ENCODE peak calls at places on chromosome 16, in five cellular contexts. G, U, I, C and X are unnamed samples.

GRCh38 chr16:85819711-85820110 is 20.2 kb downstream of the COX4I1 start:
- DNase-seq in U (no peak), I (no peak), C (no peak), G (no peak), X (no peak)

GRCh38 chr16:87384162-87384999 is 805 bp upstream of the FBXO31 start:
- DNase-seq in G (peak), C (peak), U (peak), I (no peak), X (no peak)

GRCh38 chr16:28538733-28539596 is at the start of gene NUPR1:
- DNase-seq in I (peak), U (no peak), G (no peak), C (peak), X (no peak)

GRCh38 chr16:31301708-31302400 is 42.1 kb downstream of the ITGAM start:
- DNase-seq in C (no peak), G (no peak), U (no peak), I (no peak), X (no peak)

GRCh38 chr16:89931305-89931896 is 8.3 kb downstream of the TUBB3 start:
- DNase-seq in U (no peak), C (no peak), I (no peak), G (no peak), X (no peak)

GRCh38 chr16:12211870-12212690 is 235.5 kb downstream of the SNX29 start:
- DNase-seq in G (no peak), I (no peak), U (no peak), C (no peak), X (no peak)

GRCh38 chr16:14667347-14668266 is 26.5 kb downstream of the PLA2G10 start:
- DNase-seq in C (peak), U (no peak), I (no peak), G (no peak), X (no peak)

GRCh38 chr16:85182774-85183173 is 70.5 kb upstream of the CIBAR2 start:
- DNase-seq in I (no peak), U (no peak), C (no peak), G (no peak), X (no peak)

GRCh38 chr16:51167170-51167710 is 16.2 kb upstream of the SALL1 start:
- DNase-seq in C (no peak), U (no peak), I (no peak), G (no peak), X (no peak)

GRCh38 chr16:12819126-12820117 is 15.7 kb upstream of the CPPED1 start:
- DNase-seq in I (peak), U (peak), G (peak), C (peak), X (peak)

GRCh38 chr16:27425961-27426360 is 24.0 kb downstream of the IL21R start:
- DNase-seq in C (no peak), I (no peak), U (peak), G (no peak), X (no peak)

GRCh38 chr16:89072216-89073130 is 21.2 kb upstream of the ACSF3 start:
- DNase-seq in U (no peak), C (no peak), I (no peak), G (no peak), X (no peak)

GRCh38 chr16:89290887-89291286 is 73.4 kb downstream of the ZNF778 start:
- DNase-seq in U (no peak), I (no peak), G (no peak), C (no peak), X (no peak)

GRCh38 chr16:926715-927114 is 44.1 kb downstream of the LMF1 start:
- DNase-seq in U (no peak), I (no peak), G (no peak), C (no peak), X (no peak)

GRCh38 chr16:51382215-51382614 is 231.1 kb upstream of the SALL1 start:
- DNase-seq in C (no peak), U (no peak), I (no peak), G (no peak), X (no peak)